ENCODE peak calls at places on chromosome 5, in eight cellular contexts. Z, B, I, U, J, V, H and K are unnamed samples.

GRCh38 chr5:54295658-54296276 is 14.6 kb downstream of the ARL15 start:
- DNase-seq in Z (no peak), B (peak), I (peak), U (no peak), J (no peak), V (no peak), H (no peak), K (no peak)

GRCh38 chr5:56190500-56190899 is 42.6 kb downstream of the ANKRD55 start:
- DNase-seq in Z (no peak), B (peak), I (peak), U (no peak), J (peak), V (no peak), H (peak), K (no peak)

GRCh38 chr5:102875672-102876071 is 120.6 kb downstream of the PAM start:
- DNase-seq in Z (no peak), B (no peak), I (no peak), U (no peak), J (no peak), V (no peak), H (no peak), K (no peak)

GRCh38 chr5:75482482-75482881 is 28.9 kb downstream of the CERT1 start:
- DNase-seq in Z (no peak), B (no peak), I (no peak), U (no peak), J (no peak), V (no peak), H (peak), K (no peak)

GRCh38 chr5:99334936-99335335 is 406.1 kb upstream of the CHD1 start:
- DNase-seq in Z (peak), B (no peak), I (no peak), U (no peak), J (no peak), V (no peak), H (no peak), K (no peak)

GRCh38 chr5:34843482-34843881 is 4.5 kb downstream of the TTC23L start:
- DNase-seq in Z (no peak), B (no peak), I (no peak), U (no peak), J (peak), V (no peak), H (no peak), K (no peak)

GRCh38 chr5:176740131-176740701 is 70.1 kb upstream of the UNC5A start:
- DNase-seq in Z (peak), B (no peak), I (no peak), U (no peak), J (no peak), V (peak), H (no peak), K (no peak)

GRCh38 chr5:172697123-172698121 is 56.4 kb downstream of the NEURL1B start:
- DNase-seq in Z (peak), B (peak), I (peak), U (peak), J (peak), V (peak), H (peak), K (peak)

GRCh38 chr5:57231607-57232006 is 57.7 kb downstream of the GPBP1 start:
- DNase-seq in Z (no peak), B (no peak), I (no peak), U (no peak), J (peak), V (no peak), H (peak), K (no peak)

GRCh38 chr5:164597293-164597900 is 1092.0 kb downstream of the MAT2B start:
- DNase-seq in Z (no peak), B (no peak), I (peak), U (no peak), J (peak), V (peak), H (no peak), K (peak)

GRCh38 chr5:6716634-6717149 is 3.5 kb downstream of the TENT4A start:
- DNase-seq in Z (no peak), B (peak), I (no peak), U (no peak), J (no peak), V (no peak), H (no peak), K (no peak)

GRCh38 chr5:150272531-150272930 is 17.0 kb downstream of the CAMK2A start:
- DNase-seq in Z (no peak), B (no peak), I (peak), U (no peak), J (peak), V (peak), H (peak), K (peak)

GRCh38 chr5:65483474-65484346 is 2.0 kb upstream of the ADAMTS6 start:
- DNase-seq in Z (no peak), B (no peak), I (peak), U (no peak), J (peak), V (no peak), H (peak), K (no peak)

GRCh38 chr5:139968547-139969261 is 74.4 kb downstream of the NRG2 start:
- DNase-seq in Z (peak), B (peak), I (peak), U (peak), J (peak), V (peak), H (peak), K (peak)

GRCh38 chr5:74963407-74963806 is 89.0 kb downstream of the GCNT4 start:
- DNase-seq in Z (no peak), B (no peak), I (no peak), U (no peak), J (peak), V (no peak), H (no peak), K (no peak)

GRCh38 chr5:176651472-176651980 is 4.2 kb downstream of the TSPAN17 start:
- DNase-seq in Z (no peak), B (no peak), I (no peak), U (no peak), J (no peak), V (no peak), H (no peak), K (no peak)

GRCh38 chr5:32071351-32071944 is 102.7 kb downstream of the GOLPH3 start:
- DNase-seq in Z (no peak), B (no peak), I (no peak), U (no peak), J (no peak), V (no peak), H (no peak), K (no peak)

GRCh38 chr5:96871022-96871388 is 5.3 kb upstream of the ERAP2 start:
- DNase-seq in Z (no peak), B (no peak), I (no peak), U (no peak), J (no peak), V (no peak), H (no peak), K (no peak)

GRCh38 chr5:38540348-38540747 is 16.1 kb downstream of the LIFR start:
- DNase-seq in Z (peak), B (peak), I (no peak), U (no peak), J (no peak), V (no peak), H (no peak), K (no peak)

GRCh38 chr5:75037106-75037505 is 15.3 kb downstream of the GCNT4 start:
- DNase-seq in Z (no peak), B (no peak), I (no peak), U (no peak), J (peak), V (no peak), H (peak), K (no peak)

GRCh38 chr5:32909207-32909606 is 198.1 kb downstream of the NPR3 start:
- DNase-seq in Z (no peak), B (no peak), I (no peak), U (no peak), J (peak), V (no peak), H (peak), K (no peak)

GRCh38 chr5:73370620-73371583 is 77.7 kb downstream of the FOXD1 start:
- DNase-seq in Z (no peak), B (no peak), I (no peak), U (no peak), J (peak), V (no peak), H (peak), K (no peak)

GRCh38 chr5:12354686-12355085 is 450.4 kb upstream of the CTNND2 start:
- DNase-seq in Z (no peak), B (no peak), I (no peak), U (no peak), J (no peak), V (no peak), H (no peak), K (no peak)

GRCh38 chr5:85951707-85952210 is 666.0 kb upstream of the COX7C start:
- DNase-seq in Z (no peak), B (no peak), I (no peak), U (no peak), J (no peak), V (no peak), H (no peak), K (no peak)

GRCh38 chr5:34412769-34413168 is 243.4 kb upstream of the RAI14 start:
- DNase-seq in Z (no peak), B (no peak), I (no peak), U (no peak), J (peak), V (no peak), H (peak), K (no peak)

GRCh38 chr5:154771383-154771901 is 16.3 kb downstream of the LARP1 start:
- DNase-seq in Z (no peak), B (peak), I (no peak), U (no peak), J (peak), V (peak), H (peak), K (no peak)

GRCh38 chr5:79835220-79835714 is 145.6 kb downstream of the CMYA5 start:
- DNase-seq in Z (no peak), B (no peak), I (no peak), U (no peak), J (no peak), V (no peak), H (no peak), K (no peak)

GRCh38 chr5:54383225-54383624 is 72.3 kb upstream of the HSPB3 start:
- DNase-seq in Z (no peak), B (no peak), I (no peak), U (no peak), J (peak), V (no peak), H (no peak), K (no peak)

GRCh38 chr5:138844812-138845513 is 30.2 kb downstream of the LRRTM2 start:
- DNase-seq in Z (no peak), B (no peak), I (no peak), U (no peak), J (peak), V (no peak), H (peak), K (no peak)

GRCh38 chr5:34706084-34706483 is 50.0 kb downstream of the RAI14 start:
- DNase-seq in Z (no peak), B (no peak), I (no peak), U (no peak), J (no peak), V (no peak), H (no peak), K (no peak)

GRCh38 chr5:40479939-40480338 is 199.8 kb upstream of the PTGER4 start:
- DNase-seq in Z (no peak), B (no peak), I (no peak), U (no peak), J (no peak), V (no peak), H (no peak), K (no peak)

GRCh38 chr5:6818594-6819512 is 105.6 kb downstream of the TENT4A start:
- DNase-seq in Z (no peak), B (no peak), I (no peak), U (no peak), J (no peak), V (no peak), H (no peak), K (no peak)

GRCh38 chr5:149358818-149359217 is 972 bp downstream of the PCYOX1L start:
- DNase-seq in Z (no peak), B (no peak), I (no peak), U (no peak), J (no peak), V (no peak), H (no peak), K (no peak)

GRCh38 chr5:126339215-126339805 is 83.9 kb upstream of the GRAMD2B start:
- DNase-seq in Z (no peak), B (peak), I (peak), U (peak), J (peak), V (peak), H (peak), K (no peak)

GRCh38 chr5:112735702-112736101 is 2.0 kb upstream of the APC start:
- DNase-seq in Z (no peak), B (no peak), I (no peak), U (no peak), J (peak), V (no peak), H (no peak), K (no peak)

GRCh38 chr5:118553662-118554061 is 434.7 kb downstream of the DTWD2 start:
- DNase-seq in Z (no peak), B (peak), I (no peak), U (no peak), J (peak), V (no peak), H (peak), K (no peak)

GRCh38 chr5:143345671-143346440 is 57.6 kb downstream of the NR3C1 start:
- DNase-seq in Z (no peak), B (no peak), I (no peak), U (no peak), J (no peak), V (no peak), H (no peak), K (no peak)

GRCh38 chr5:78806544-78806943 is 158.0 kb upstream of the LHFPL2 start:
- DNase-seq in Z (no peak), B (no peak), I (no peak), U (no peak), J (peak), V (no peak), H (peak), K (no peak)

GRCh38 chr5:139138790-139139189 is 59.4 kb downstream of the SIL1 start:
- DNase-seq in Z (no peak), B (peak), I (no peak), U (no peak), J (peak), V (peak), H (peak), K (no peak)